ENCODE peak calls at places on chromosomes 3 and 15, in five cellular contexts. N is neural progenitor cell, H is cardiac fibroblast, M is astrocyte of the spinal cord, E is lower leg skin. Q is an unnamed sample.

GRCh38 chr15:90106522-90107117 is 4.4 kb upstream of the IDH2 start:
- DNase-seq in N (no peak), M (peak), H (peak), E (peak), Q (no peak)

GRCh38 chr15:62791694-62792093 is 250.9 kb upstream of the TPM1 start:
- DNase-seq in M (no peak), H (no peak), E (peak), N (no peak), Q (no peak)

GRCh38 chr3:169699536-169700050 is 36.1 kb upstream of the MECOM start:
- DNase-seq in N (no peak), E (no peak), H (peak), M (peak), Q (no peak)

GRCh38 chr3:160133757-160134156 is 91.5 kb upstream of the C3orf80 start:
- DNase-seq in E (no peak), N (peak), H (no peak), M (no peak), Q (no peak)

GRCh38 chr3:50486219-50486888 is 17.1 kb downstream of the CACNA2D2 start:
- DNase-seq in E (no peak), M (no peak), H (no peak), N (no peak), Q (no peak)

GRCh38 chr3:189947948-189948723 is 172.6 kb downstream of the P3H2 start:
- DNase-seq in H (peak), N (peak), E (no peak), M (peak), Q (no peak)

GRCh38 chr3:169509359-169509758 is 154.2 kb downstream of the MECOM start:
- DNase-seq in N (no peak), E (no peak), M (no peak), H (no peak), Q (no peak)

GRCh38 chr15:43872416-43873020 is 45.7 kb downstream of the WDR76 start:
- DNase-seq in M (peak), N (peak), E (no peak), H (peak), Q (no peak)

GRCh38 chr3:115913069-115913686 is 289.9 kb downstream of the GAP43 start:
- DNase-seq in E (no peak), N (no peak), M (peak), H (peak), Q (no peak)

GRCh38 chr15:67097893-67098740 is 32.7 kb downstream of the SMAD3 start:
- DNase-seq in N (no peak), M (peak), E (no peak), H (peak), Q (no peak)

GRCh38 chr15:51310064-51310463 is 28.3 kb downstream of the CYP19A1 start:
- DNase-seq in E (no peak), N (no peak), H (peak), M (peak), Q (no peak)

GRCh38 chr3:8085498-8085897 is 416.1 kb upstream of the LMCD1 start:
- DNase-seq in M (no peak), N (no peak), H (no peak), E (no peak), Q (no peak)

GRCh38 chr15:83210619-83211018 is 3.0 kb upstream of the HDGFL3 start:
- DNase-seq in N (no peak), E (no peak), H (peak), M (peak), Q (no peak)

GRCh38 chr3:126521122-126521891 is 2.6 kb upstream of the CHST13 start:
- DNase-seq in H (no peak), N (no peak), M (no peak), E (no peak), Q (no peak)

GRCh38 chr15:63918317-63918672 is 84.5 kb upstream of the HERC1 start:
- DNase-seq in N (no peak), E (no peak), M (no peak), H (no peak), Q (no peak)

GRCh38 chr3:62604746-62605351 is 231.5 kb upstream of the FEZF2 start:
- DNase-seq in N (no peak), E (no peak), H (peak), M (no peak), Q (no peak)

GRCh38 chr3:38545396-38545949 is 49.3 kb downstream of the EXOG start:
- DNase-seq in E (peak), N (no peak), M (no peak), H (no peak), Q (no peak)

GRCh38 chr3:25053360-25053759 is 374.7 kb upstream of the RARB start:
- DNase-seq in N (no peak), E (no peak), H (no peak), M (no peak), Q (no peak)

GRCh38 chr3:20776717-20777116 is 590.7 kb upstream of the SGO1 start:
- DNase-seq in N (no peak), E (no peak), H (no peak), M (no peak), Q (no peak)

GRCh38 chr3:127456471-127457093 is 134.0 kb downstream of the TPRA1 start:
- DNase-seq in M (peak), E (peak), H (peak), N (no peak), Q (no peak)

GRCh38 chr3:42501321-42501680 is 1.1 kb upstream of the VIPR1 start:
- DNase-seq in E (peak), M (no peak), H (no peak), N (peak), Q (no peak)

GRCh38 chr3:40771112-40771511 is 246.4 kb downstream of the ZNF621 start:
- DNase-seq in M (no peak), N (no peak), E (no peak), H (no peak), Q (no peak)

GRCh38 chr15:74336061-74337005 is 31.1 kb downstream of the CYP11A1 start:
- DNase-seq in H (peak), E (no peak), N (no peak), M (no peak), Q (no peak)

GRCh38 chr15:101187820-101188516 is 63.9 kb downstream of the CHSY1 start:
- DNase-seq in N (no peak), H (peak), E (no peak), M (peak), Q (no peak)

DNA sequence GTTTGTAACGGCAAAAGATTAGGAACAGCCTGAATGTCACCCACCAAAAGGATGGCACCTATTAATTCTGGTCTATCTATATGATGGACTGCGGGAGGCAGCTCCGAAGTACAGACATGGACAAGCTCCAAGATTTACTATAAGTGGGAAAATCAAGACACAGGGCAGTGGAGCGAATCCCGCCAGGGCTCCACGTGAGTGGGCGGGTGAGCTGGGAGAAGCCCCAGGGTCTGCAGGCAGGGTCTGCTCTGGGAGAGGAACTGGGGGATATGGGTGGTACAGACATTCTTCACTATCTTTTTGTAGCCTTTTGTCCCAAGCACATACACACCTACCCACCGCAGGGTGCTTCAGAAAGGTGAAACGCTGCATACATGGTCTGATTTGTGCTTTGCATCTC is 38.2 kb upstream of the SPTBN5 start:
- DNase-seq in H (no peak), N (no peak), E (no peak), M (no peak), Q (no peak)
- TF ChIP-seq CTCF in H (no peak), N (no peak), E (no peak), M (no peak), Q (no peak)

GRCh38 chr15:38724827-38725226 is 160.2 kb upstream of the RASGRP1 start:
- DNase-seq in M (no peak), E (no peak), N (no peak), H (no peak), Q (no peak)
- TF ChIP-seq CTCF in M (no peak), E (no peak), N (no peak), H (no peak), Q (no peak)

DNA sequence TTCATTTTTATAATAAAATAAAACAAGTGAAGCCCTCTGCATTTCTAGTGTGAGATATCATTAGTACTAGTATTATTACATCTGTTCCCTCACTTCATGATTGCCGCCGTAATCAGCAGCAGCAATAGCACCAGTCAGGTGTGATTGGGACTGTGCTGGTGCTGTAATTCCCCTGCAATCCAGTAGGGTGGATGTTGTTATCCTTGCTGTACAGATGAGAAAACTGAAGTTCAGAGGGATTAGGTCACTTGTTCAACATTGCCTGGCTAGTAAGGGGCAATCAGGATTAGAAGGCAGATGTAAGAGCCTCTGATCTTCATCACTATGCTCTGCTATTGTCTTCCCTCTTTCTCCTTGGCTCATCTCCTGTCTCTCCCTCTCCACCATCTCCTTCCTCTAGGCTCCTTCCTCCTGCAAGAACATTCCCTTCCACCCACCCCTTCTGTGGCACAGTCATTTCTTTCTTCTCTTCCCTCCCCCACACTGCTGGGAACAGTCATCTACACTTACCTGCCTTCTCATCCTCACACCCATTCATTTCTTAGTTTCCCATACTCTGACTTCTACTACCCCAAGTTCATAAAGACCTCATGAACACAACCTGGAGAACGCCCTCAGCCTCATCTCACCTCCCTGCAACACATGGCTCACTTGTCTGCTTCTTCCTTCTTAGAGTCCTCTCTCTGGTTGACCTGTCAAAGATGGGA is 29.7 kb downstream of the CRYGS start:
- DNase-seq in M (no peak), N (no peak), H (peak), E (no peak), Q (no peak)
- TF ChIP-seq CTCF in M (peak), N (peak), H (peak), E (no peak), Q (no peak)

DNA sequence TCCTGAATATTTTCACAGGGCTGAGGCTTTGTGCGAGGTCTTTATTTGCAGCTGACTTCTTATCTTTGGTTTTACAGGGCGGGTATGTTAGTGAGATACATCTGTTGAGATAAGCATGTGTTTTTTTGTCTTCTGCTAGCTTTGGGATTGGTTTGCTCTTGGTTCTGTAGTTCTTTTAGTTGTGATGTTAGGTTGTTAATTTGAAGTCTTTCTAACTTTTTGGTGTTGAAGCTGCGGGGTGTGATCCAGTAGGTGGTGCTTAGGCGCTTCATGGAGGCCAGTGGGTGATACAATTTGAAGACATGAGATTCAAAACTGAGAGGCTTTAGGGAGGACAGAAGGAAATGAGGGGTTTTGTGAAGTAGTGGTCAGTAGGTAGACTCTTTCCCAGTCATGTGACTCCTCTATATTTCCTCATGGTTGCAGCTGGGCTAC is 68.0 kb upstream of the TNFSF10 start:
- DNase-seq in E (no peak), M (no peak), N (no peak), H (no peak), Q (no peak)
- TF ChIP-seq CTCF in E (no peak), M (no peak), N (no peak), H (no peak), Q (no peak)

Q was measured in activated B cell treated with CpG ODN at 0.5 μM for 24 hours.